ENCODE peak calls at places on chromosomes 16 and 17, in six cellular contexts. Z is GM12878; X is heart right ventricle; L is sigmoid colon; B is CD4-positive, CD25-positive, alpha-beta regulatory T cell; A is CD4-positive, alpha-beta T cell. W is an unnamed sample.

GRCh38 chr17:79779661-79780365 is 1.9 kb downstream of the CBX2 start:
- DNase-seq in B (no peak), A (no peak), Z (no peak), X (no peak), L (no peak), W (no peak)

GRCh38 chr17:56810286-56810781 is 23.4 kb downstream of the C17orf67 start:
- DNase-seq in Z (no peak), A (no peak), X (no peak), L (no peak), B (no peak), W (no peak)

GRCh38 chr17:57538730-57539456 is 206.2 kb downstream of the CCDC182 start:
- DNase-seq in Z (no peak), X (no peak), A (no peak), B (no peak), L (no peak), W (no peak)

GRCh38 chr17:13079010-13079409 is 61.2 kb upstream of the ELAC2 start:
- DNase-seq in Z (no peak), B (no peak), L (no peak), X (no peak), A (no peak), W (no peak)

GRCh38 chr17:45429338-45430005 is 3.2 kb downstream of the ARHGAP27 start:
- DNase-seq in Z (no peak), L (no peak), A (no peak), B (no peak), X (no peak), W (no peak)

GRCh38 chr16:80147021-80147680 is 393.6 kb upstream of the DYNLRB2 start:
- DNase-seq in B (no peak), X (no peak), Z (no peak), A (no peak), L (no peak), W (peak; percentile 61)

GRCh38 chr17:49193513-49194296 is 16.7 kb downstream of the GNGT2 start:
- DNase-seq in L (peak; percentile 85), Z (peak; percentile 98), A (no peak), X (peak; percentile 20), B (peak; percentile 14), W (peak; percentile 75)

GRCh38 chr16:84985079-84986065 is 26.0 kb downstream of the ZDHHC7 start:
- DNase-seq in B (no peak), L (no peak), X (no peak), Z (no peak), A (no peak), W (peak; percentile 60)

GRCh38 chr16:85861095-85861825 is 37.7 kb upstream of the IRF8 start:
- DNase-seq in L (no peak), X (no peak), Z (no peak), A (no peak), B (no peak), W (no peak)

GRCh38 chr17:13476722-13477121 is 125.0 kb downstream of the HS3ST3A1 start:
- DNase-seq in A (no peak), X (no peak), L (no peak), Z (no peak), B (no peak), W (no peak)

GRCh38 chr17:50604470-50604869 is 30.2 kb upstream of the ABCC3 start:
- DNase-seq in X (peak; percentile 82), B (no peak), Z (no peak), L (peak; percentile 86), A (no peak), W (no peak)

GRCh38 chr16:5347561-5347960 is 250.0 kb upstream of the EEF2KMT start:
- DNase-seq in Z (no peak), B (no peak), X (no peak), A (no peak), L (no peak), W (no peak)

GRCh38 chr16:30974348-30974747 is 10.7 kb upstream of the HSD3B7 start:
- DNase-seq in A (no peak), L (no peak), B (no peak), X (no peak), Z (no peak), W (no peak)

GRCh38 chr17:1495265-1495664 is 2.8 kb upstream of the MYO1C start:
- DNase-seq in L (peak; percentile 90), B (no peak), A (no peak), Z (no peak), X (peak; percentile 71), W (no peak)

GRCh38 chr17:57537524-57538410 is 207.3 kb downstream of the CCDC182 start:
- DNase-seq in B (no peak), A (no peak), L (no peak), X (no peak), Z (no peak), W (no peak)

GRCh38 chr16:9800180-9800738 is 382.0 kb downstream of the GRIN2A start:
- DNase-seq in Z (no peak), L (no peak), A (no peak), X (no peak), B (no peak), W (no peak)

GRCh38 chr17:62090021-62090824 is 25.1 kb upstream of the MED13 start:
- DNase-seq in X (no peak), A (no peak), L (no peak), B (no peak), Z (no peak), W (no peak)

GRCh38 chr17:31531336-31532160 is 140.1 kb downstream of the RAB11FIP4 start:
- DNase-seq in X (no peak), B (no peak), L (no peak), A (no peak), Z (no peak), W (no peak)

GRCh38 chr17:39949028-39949427 is 13.8 kb upstream of the GSDMA start:
- DNase-seq in B (no peak), X (no peak), Z (no peak), L (no peak), A (no peak), W (no peak)
- H3K27ac ChIP-seq in B (peak overlapping the region; percentile 33), X (no peak overlapping the region), Z (no peak overlapping the region), L (no peak overlapping the region), A (no peak overlapping the region), W (no peak overlapping the region)

GRCh38 chr16:35146723-35147458 is 1687.5 kb downstream of the TP53TG3F start:
- DNase-seq in X (no peak), A (no peak), Z (no peak), L (no peak), B (no peak), W (no peak)

GRCh38 chr16:35146031-35146710 is 1686.8 kb downstream of the TP53TG3F start:
- DNase-seq in L (no peak), Z (no peak), A (no peak), X (no peak), B (no peak), W (peak; percentile 27)

GRCh38 chr16:35148748-35149147 is 1689.3 kb downstream of the TP53TG3F start:
- DNase-seq in X (no peak), Z (no peak), B (no peak), A (no peak), L (no peak), W (no peak)

GRCh38 chr16:35149550-35149949 is 1690.1 kb downstream of the TP53TG3F start:
- DNase-seq in Z (no peak), B (no peak), A (no peak), L (no peak), X (no peak), W (no peak)

DNA sequence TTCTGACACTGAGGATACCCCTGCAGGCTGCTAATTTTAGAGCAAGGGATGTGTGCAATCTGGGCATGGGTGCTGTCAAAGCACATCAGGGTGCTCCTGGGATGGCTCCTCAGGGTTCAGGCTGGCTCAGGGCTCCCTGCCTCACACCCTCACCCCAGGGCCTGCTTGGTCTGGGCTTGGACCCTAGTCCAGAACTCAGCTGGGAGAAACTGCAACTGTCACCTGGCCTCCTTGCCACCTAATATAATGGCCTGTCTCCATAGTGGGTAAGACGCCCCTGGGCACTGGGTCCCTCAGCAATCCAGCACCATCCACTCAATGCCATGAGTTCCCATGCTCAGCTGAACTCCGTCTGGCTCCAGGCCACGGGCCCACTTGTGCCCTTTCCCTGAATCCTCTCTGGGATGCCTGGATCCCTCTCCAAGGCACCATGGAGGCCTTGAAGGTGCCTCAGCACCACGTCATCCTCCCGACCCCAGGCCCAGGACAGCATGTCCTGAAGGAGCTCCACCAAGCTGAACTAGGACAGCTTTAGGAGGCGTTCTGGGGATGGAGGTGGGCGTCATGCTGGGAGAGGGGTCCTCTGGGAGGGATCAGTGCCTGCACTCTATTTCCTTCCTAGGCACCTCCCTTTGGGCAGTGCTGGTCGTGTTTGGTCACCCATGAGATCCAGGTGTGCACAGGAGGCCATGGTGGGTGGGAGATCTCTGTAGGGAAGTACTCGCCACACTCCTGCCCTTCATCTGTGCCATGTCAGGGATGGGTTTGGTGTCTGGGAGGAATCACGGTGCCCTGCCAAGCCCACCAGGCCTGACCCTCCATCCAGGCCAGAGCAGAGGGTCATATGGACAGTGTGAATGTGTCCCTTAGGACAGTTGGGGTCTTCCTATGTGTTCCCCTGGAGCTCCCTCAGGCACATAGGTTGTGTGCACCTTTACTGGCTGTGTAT is 1688.4 kb downstream of the TP53TG3F start:
- DNase-seq in L (no peak), A (no peak), X (no peak), B (no peak), Z (no peak), W (no peak)
- H3K9me3 ChIP-seq in L (no peaks in the 10 kb centered on the region), A (peaks cover 35% of the 10 kb centered on the region), X (no peaks in the 10 kb centered on the region), B (peaks cover 5% of the 10 kb centered on the region), Z (no peaks in the 10 kb centered on the region), W (peaks cover 12% of the 10 kb centered on the region)

GRCh38 chr16:11370084-11370931 is 25.0 kb downstream of the RMI2 start:
- DNase-seq in Z (peak; percentile 57), L (no peak), A (no peak), X (no peak), B (no peak), W (no peak)
- H3K27ac ChIP-seq in Z (no peak overlapping the region), L (no peak overlapping the region), A (no peak overlapping the region), X (no peak overlapping the region), B (no peak overlapping the region), W (no peak overlapping the region)

GRCh38 chr17:71052971-71053370 is 883.6 kb downstream of the KCNJ2 start:
- DNase-seq in Z (no peak), A (no peak), X (no peak), B (no peak), L (no peak), W (no peak)

GRCh38 chr17:71057938-71058337 is 888.6 kb downstream of the KCNJ2 start:
- DNase-seq in A (no peak), B (no peak), L (no peak), X (no peak), Z (no peak), W (no peak)

GRCh38 chr17:71057448-71057847 is 888.1 kb downstream of the KCNJ2 start:
- DNase-seq in Z (no peak), L (no peak), A (no peak), B (no peak), X (no peak), W (no peak)

DNA sequence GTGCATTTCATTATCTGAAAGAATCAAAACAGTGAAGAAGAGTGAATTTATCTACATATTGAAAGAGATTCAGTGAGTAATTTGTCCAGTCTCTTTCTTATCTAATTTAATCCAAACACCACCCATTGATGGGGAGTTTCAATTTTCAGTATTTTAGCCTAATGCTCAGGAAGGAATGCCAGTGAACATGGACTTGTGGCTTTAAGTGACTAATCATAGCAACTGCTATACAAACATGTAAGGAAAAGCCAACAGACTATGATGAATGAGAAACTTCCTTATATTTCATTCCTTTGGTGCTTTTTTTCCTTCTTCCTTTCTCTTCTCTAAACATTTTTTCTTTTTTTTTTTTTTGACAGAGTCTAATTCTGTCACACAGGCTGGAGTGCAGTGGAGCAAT is 885.8 kb downstream of the KCNJ2 start:
- DNase-seq in L (no peak), A (no peak), X (no peak), Z (no peak), B (no peak), W (no peak)
- H3K9me3 ChIP-seq in L (no peaks in the 10 kb centered on the region), A (no peaks in the 10 kb centered on the region), X (no peaks in the 10 kb centered on the region), Z (no peaks in the 10 kb centered on the region), B (peaks cover 2% of the 10 kb centered on the region), W (peaks cover 4% of the 10 kb centered on the region)

GRCh38 chr17:81095608-81095888 is 60.6 kb downstream of the BAIAP2 start:
- DNase-seq in L (no peak), B (no peak), A (no peak), Z (no peak), X (no peak), W (no peak)
- H3K27ac ChIP-seq in L (peak overlapping the region; percentile 87), B (peak overlapping the region; percentile 69), A (no peak overlapping the region), Z (no peak overlapping the region), X (no peak overlapping the region), W (peak overlapping the region; percentile 83)